ENCODE peak calls at places on chromosomes 6 and 20, in seven cellular contexts. G is thoracic aorta, E is lung, P is OCI-LY7, A is astrocyte of the cerebellum, J is fibroblast of pulmonary artery, Y is SK-N-SH. C is an unnamed sample.

GRCh38 chr6:71079707-71080106 is 122.8 kb upstream of the B3GAT2 start:
- DNase-seq in J (peak), A (no peak), P (no peak), Y (no peak), E (no peak), G (no peak), C (peak)

GRCh38 chr20:59004763-59005522 is 2.1 kb downstream of the CTSZ start:
- DNase-seq in G (no peak), A (no peak), J (no peak), E (peak), Y (no peak), P (peak), C (no peak)

GRCh38 chr6:166763606-166764472 is 136.8 kb upstream of the RPS6KA2 start:
- DNase-seq in G (no peak), E (no peak), P (no peak), A (no peak), J (no peak), Y (no peak), C (no peak)

GRCh38 chr20:2697768-2698167 is 5.2 kb downstream of the EBF4 start:
- DNase-seq in G (no peak), P (no peak), Y (peak), E (peak), J (no peak), A (no peak), C (no peak)

GRCh38 chr20:52601295-52601971 is 370.7 kb upstream of the TSHZ2 start:
- DNase-seq in P (no peak), A (no peak), J (no peak), Y (no peak), E (no peak), G (no peak), C (no peak)

GRCh38 chr6:43496370-43497128 is 13.6 kb downstream of the LRRC73 start:
- DNase-seq in A (no peak), P (peak), G (no peak), J (peak), E (no peak), Y (peak), C (peak)

GRCh38 chr20:40860487-40860902 is 168.1 kb upstream of the TOP1 start:
- DNase-seq in A (peak), E (no peak), Y (no peak), P (no peak), J (peak), G (no peak), C (peak)

GRCh38 chr6:78502386-78502887 is 364.9 kb upstream of the IRAK1BP1 start:
- DNase-seq in Y (no peak), E (no peak), G (no peak), A (no peak), P (no peak), J (no peak), C (no peak)

GRCh38 chr6:10529231-10529801 is 8.2 kb downstream of the GCNT2 start:
- DNase-seq in Y (no peak), P (peak), J (no peak), A (no peak), G (no peak), E (peak), C (no peak)

GRCh38 chr20:22226849-22227248 is 357.5 kb downstream of the FOXA2 start:
- DNase-seq in A (no peak), J (no peak), E (no peak), P (no peak), G (no peak), Y (no peak), C (no peak)

GRCh38 chr6:78947529-78947928 is 80.2 kb downstream of the IRAK1BP1 start:
- DNase-seq in Y (no peak), P (no peak), J (peak), G (no peak), A (no peak), E (no peak), C (no peak)

GRCh38 chr6:38459291-38459690 is 180.4 kb downstream of the BTBD9 start:
- DNase-seq in G (no peak), E (no peak), P (no peak), Y (no peak), A (peak), J (peak), C (no peak)

GRCh38 chr6:82353848-82354247 is 9.8 kb upstream of the TPBG start:
- DNase-seq in G (no peak), E (no peak), A (no peak), J (no peak), Y (no peak), P (no peak), C (no peak)

GRCh38 chr20:51382986-51383821 is 159.3 kb downstream of the NFATC2 start:
- DNase-seq in Y (no peak), P (peak), A (no peak), E (no peak), J (no peak), G (no peak), C (no peak)

GRCh38 chr6:106547961-106548453 is 81.3 kb downstream of the RTN4IP1 start:
- DNase-seq in G (no peak), Y (no peak), E (no peak), A (peak), P (no peak), J (peak), C (no peak)

DNA sequence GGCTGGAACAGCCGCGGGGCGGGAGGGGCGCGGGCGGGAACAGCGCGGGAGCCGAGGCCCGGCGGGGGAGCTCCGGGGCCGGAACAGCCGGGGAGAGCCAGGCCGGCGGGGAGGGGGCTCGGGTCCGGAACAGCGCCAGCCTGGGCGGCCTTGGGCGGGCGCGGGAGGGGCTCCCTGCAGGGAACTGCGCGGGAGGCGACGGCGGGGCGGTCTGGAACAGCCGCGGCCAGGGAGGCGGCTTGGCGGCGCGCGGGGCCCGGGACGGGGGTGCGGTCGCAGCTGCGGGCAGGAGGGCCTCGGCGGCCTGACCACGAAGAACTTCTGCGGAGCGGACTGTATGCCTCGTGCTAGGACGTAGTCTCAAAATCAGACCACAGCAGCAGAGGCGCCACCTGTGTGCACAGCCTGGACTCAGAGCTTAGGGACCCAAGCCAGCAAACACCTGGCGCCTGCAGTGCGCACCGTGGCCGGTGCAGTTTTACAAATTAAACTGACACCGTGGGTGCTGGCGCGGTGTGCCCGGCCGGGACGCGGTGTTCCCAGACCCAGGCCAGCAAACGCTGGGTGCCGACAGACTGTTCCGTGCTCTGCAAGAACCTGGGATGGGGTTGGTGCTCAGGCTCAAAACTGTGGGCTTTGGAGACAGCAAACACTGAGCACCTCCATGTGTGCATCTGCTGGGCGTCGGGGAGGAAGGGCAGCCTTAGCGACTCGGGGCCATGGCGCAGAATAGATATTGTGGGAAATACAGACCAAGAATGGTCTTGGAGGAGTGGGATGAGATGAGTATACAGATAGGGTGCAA is 572 bp downstream of the ZNF341 start:
- DNase-seq in P (peak), G (no peak), J (no peak), Y (no peak), A (peak), E (peak), C (peak)
- TF ChIP-seq CTCF in P (peak), G (no peak), J (no peak), Y (no peak), A (no peak), E (no peak), C (no peak)

DNA sequence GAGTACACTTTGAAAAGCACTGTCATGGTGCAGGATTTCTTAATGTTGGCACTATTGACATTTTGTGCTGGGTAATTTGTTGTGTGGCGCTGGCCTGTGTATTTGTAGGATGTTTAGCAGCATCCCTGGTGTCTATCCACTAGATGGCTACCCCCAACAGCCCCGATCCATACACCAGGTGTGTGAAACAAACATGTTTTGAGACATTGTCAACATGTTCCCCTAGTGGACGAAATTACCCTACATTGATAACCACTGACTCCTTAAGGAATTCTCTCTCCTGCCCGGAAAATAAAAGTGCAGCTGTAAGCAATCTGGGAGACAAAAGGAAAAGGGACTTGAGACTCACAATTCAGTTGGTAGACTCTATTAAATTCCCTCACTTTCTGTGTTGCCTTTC is 52.6 kb upstream of the TMEM200A start:
- DNase-seq in J (no peak), G (no peak), E (no peak), Y (no peak), A (no peak), P (no peak), C (no peak)
- TF ChIP-seq CTCF in J (peak), G (no peak), E (no peak), Y (peak), A (no peak), P (peak), C (peak)

GRCh38 chr6:12536416-12536815 is 180.2 kb upstream of the PHACTR1 start:
- DNase-seq in G (no peak), E (no peak), J (no peak), A (no peak), Y (no peak), P (no peak), C (no peak)
- TF ChIP-seq CTCF in G (no peak), E (no peak), J (no peak), A (no peak), Y (no peak), P (no peak), C (no peak)

GRCh38 chr20:48904566-48905321 is 16.8 kb upstream of the ARFGEF2 start:
- DNase-seq in E (peak), J (peak), P (peak), G (no peak), A (peak), Y (peak), C (peak)
- TF ChIP-seq CTCF in E (peak), J (peak), P (peak), G (peak), A (peak), Y (peak), C (peak)

GRCh38 chr20:12660918-12661317 is 347.9 kb upstream of the SPTLC3 start:
- DNase-seq in P (no peak), E (no peak), A (no peak), Y (peak), J (no peak), G (peak), C (no peak)
- TF ChIP-seq CTCF in P (peak), E (no peak), A (peak), Y (peak), J (no peak), G (peak), C (peak)

C was measured in HFFc6.